ENCODE peak calls at places on chromosomes 4 and X, in ten cellular contexts. One of them, this sample, is unnamed.

GRCh38 chr4:26992657-26993361 is 132.2 kb downstream of the STIM2 start:
- DNase-seq in ACHN: no peak
- DNase-seq in non-pigmented ciliary epithelial cell: peak; percentile 58
- DNase-seq in mesendoderm: no peak
- DNase-seq in EH: no peak
- DNase-seq in testis: peak; percentile 74
- DNase-seq in stimulated activated CD8-positive, alpha-beta memory T cell treated with anti-CD3 and anti-CD28 coated beads, Interleukin-4, amount 100 ng/mL, for 1 hour: no peak
- DNase-seq in GM12865: peak; percentile 79
- DNase-seq in PC-3: no peak
- DNase-seq in endothelial cell: no peak
- DNase-seq in this sample: no peak

GRCh38 chr4:76947369-76947768 is 2.2 kb upstream of the SEPTIN11 start:
- DNase-seq in testis: no peak
- DNase-seq in PC-3: no peak
- DNase-seq in ACHN: no peak
- DNase-seq in GM12865: no peak
- DNase-seq in non-pigmented ciliary epithelial cell: no peak
- DNase-seq in stimulated activated CD8-positive, alpha-beta memory T cell treated with anti-CD3 and anti-CD28 coated beads, Interleukin-4, amount 100 ng/mL, for 1 hour: no peak
- DNase-seq in mesendoderm: peak; percentile 36
- DNase-seq in EH: peak; percentile 56
- DNase-seq in endothelial cell: no peak
- DNase-seq in this sample: no peak

GRCh38 chrX:111040377-111041017 is 55.5 kb upstream of the PAK3 start:
- DNase-seq in mesendoderm: no peak
- DNase-seq in non-pigmented ciliary epithelial cell: peak; percentile 36
- DNase-seq in ACHN: no peak
- DNase-seq in stimulated activated CD8-positive, alpha-beta memory T cell treated with anti-CD3 and anti-CD28 coated beads, Interleukin-4, amount 100 ng/mL, for 1 hour: no peak
- DNase-seq in testis: no peak
- DNase-seq in GM12865: no peak
- DNase-seq in PC-3: peak; percentile 72
- DNase-seq in EH: peak; percentile 0
- DNase-seq in endothelial cell: no peak
- DNase-seq in this sample: no peak

GRCh38 chrX:23373129-23373804 is 38.6 kb downstream of the PTCHD1 start:
- DNase-seq in mesendoderm: no peak
- DNase-seq in EH: peak; percentile 41
- DNase-seq in ACHN: peak; percentile 71
- DNase-seq in stimulated activated CD8-positive, alpha-beta memory T cell treated with anti-CD3 and anti-CD28 coated beads, Interleukin-4, amount 100 ng/mL, for 1 hour: no peak
- DNase-seq in non-pigmented ciliary epithelial cell: peak; percentile 65
- DNase-seq in GM12865: no peak
- DNase-seq in testis: no peak
- DNase-seq in PC-3: peak; percentile 58
- DNase-seq in endothelial cell: no peak
- DNase-seq in this sample: no peak

GRCh38 chr4:26163425-26164362 is 157.1 kb upstream of the RBPJ start:
- DNase-seq in GM12865: no peak
- DNase-seq in testis: no peak
- DNase-seq in endothelial cell: no peak
- DNase-seq in PC-3: no peak
- DNase-seq in stimulated activated CD8-positive, alpha-beta memory T cell treated with anti-CD3 and anti-CD28 coated beads, Interleukin-4, amount 100 ng/mL, for 1 hour: no peak
- DNase-seq in non-pigmented ciliary epithelial cell: no peak
- DNase-seq in EH: peak; percentile 42
- DNase-seq in ACHN: no peak
- DNase-seq in mesendoderm: no peak
- DNase-seq in this sample: no peak

GRCh38 chr4:33013280-33013679 is 2293.1 kb downstream of the PCDH7 start:
- DNase-seq in non-pigmented ciliary epithelial cell: no peak
- DNase-seq in ACHN: no peak
- DNase-seq in PC-3: no peak
- DNase-seq in testis: no peak
- DNase-seq in mesendoderm: no peak
- DNase-seq in EH: no peak
- DNase-seq in endothelial cell: no peak
- DNase-seq in GM12865: no peak
- DNase-seq in stimulated activated CD8-positive, alpha-beta memory T cell treated with anti-CD3 and anti-CD28 coated beads, Interleukin-4, amount 100 ng/mL, for 1 hour: no peak
- DNase-seq in this sample: no peak

GRCh38 chr4:182015893-182016292 is 227.3 kb upstream of the TENM3 start:
- DNase-seq in PC-3: no peak
- DNase-seq in testis: no peak
- DNase-seq in GM12865: peak; percentile 64
- DNase-seq in mesendoderm: no peak
- DNase-seq in ACHN: no peak
- DNase-seq in endothelial cell: no peak
- DNase-seq in EH: peak; percentile 64
- DNase-seq in stimulated activated CD8-positive, alpha-beta memory T cell treated with anti-CD3 and anti-CD28 coated beads, Interleukin-4, amount 100 ng/mL, for 1 hour: no peak
- DNase-seq in non-pigmented ciliary epithelial cell: peak; percentile 24
- DNase-seq in this sample: no peak

GRCh38 chrX:3345281-3346081 is 971 bp downstream of the MXRA5 start:
- DNase-seq in stimulated activated CD8-positive, alpha-beta memory T cell treated with anti-CD3 and anti-CD28 coated beads, Interleukin-4, amount 100 ng/mL, for 1 hour: no peak
- DNase-seq in mesendoderm: peak; percentile 78
- DNase-seq in endothelial cell: peak; percentile 41
- DNase-seq in PC-3: no peak
- DNase-seq in ACHN: peak; percentile 5
- DNase-seq in testis: peak; percentile 40
- DNase-seq in EH: peak; percentile 73
- DNase-seq in non-pigmented ciliary epithelial cell: no peak
- DNase-seq in GM12865: no peak
- DNase-seq in this sample: no peak

GRCh38 chrX:123184858-123185251 is 777 bp downstream of the GRIA3 start:
- DNase-seq in non-pigmented ciliary epithelial cell: no peak
- DNase-seq in endothelial cell: peak; percentile 9
- DNase-seq in EH: peak; percentile 54
- DNase-seq in GM12865: no peak
- DNase-seq in ACHN: peak; percentile 14
- DNase-seq in stimulated activated CD8-positive, alpha-beta memory T cell treated with anti-CD3 and anti-CD28 coated beads, Interleukin-4, amount 100 ng/mL, for 1 hour: no peak
- DNase-seq in testis: peak; percentile 16
- DNase-seq in mesendoderm: peak; percentile 18
- DNase-seq in PC-3: no peak
- DNase-seq in this sample: no peak

GRCh38 chr4:159006202-159006601 is 96.7 kb upstream of the RAPGEF2 start:
- DNase-seq in endothelial cell: no peak
- DNase-seq in ACHN: no peak
- DNase-seq in EH: peak; percentile 52
- DNase-seq in GM12865: no peak
- DNase-seq in stimulated activated CD8-positive, alpha-beta memory T cell treated with anti-CD3 and anti-CD28 coated beads, Interleukin-4, amount 100 ng/mL, for 1 hour: no peak
- DNase-seq in PC-3: peak; percentile 86
- DNase-seq in non-pigmented ciliary epithelial cell: no peak
- DNase-seq in mesendoderm: no peak
- DNase-seq in testis: no peak
- DNase-seq in this sample: no peak

GRCh38 chr4:154507170-154507569 is 15.6 kb upstream of the DCHS2 start:
- DNase-seq in EH: no peak
- DNase-seq in ACHN: no peak
- DNase-seq in mesendoderm: peak; percentile 39
- DNase-seq in GM12865: no peak
- DNase-seq in endothelial cell: no peak
- DNase-seq in testis: no peak
- DNase-seq in non-pigmented ciliary epithelial cell: no peak
- DNase-seq in stimulated activated CD8-positive, alpha-beta memory T cell treated with anti-CD3 and anti-CD28 coated beads, Interleukin-4, amount 100 ng/mL, for 1 hour: no peak
- DNase-seq in PC-3: peak; percentile 82
- DNase-seq in this sample: no peak

GRCh38 chrX:5051831-5052491 is 1176.7 kb downstream of the NLGN4X start:
- DNase-seq in GM12865: no peak
- DNase-seq in EH: peak; percentile 56
- DNase-seq in PC-3: peak; percentile 95
- DNase-seq in ACHN: peak; percentile 83
- DNase-seq in stimulated activated CD8-positive, alpha-beta memory T cell treated with anti-CD3 and anti-CD28 coated beads, Interleukin-4, amount 100 ng/mL, for 1 hour: no peak
- DNase-seq in mesendoderm: peak; percentile 42
- DNase-seq in non-pigmented ciliary epithelial cell: peak; percentile 79
- DNase-seq in endothelial cell: peak; percentile 3
- DNase-seq in testis: peak; percentile 89
- DNase-seq in this sample: no peak

GRCh38 chr4:166903408-166903807 is 330.9 kb downstream of the SPOCK3 start:
- DNase-seq in EH: no peak
- DNase-seq in ACHN: no peak
- DNase-seq in testis: no peak
- DNase-seq in endothelial cell: no peak
- DNase-seq in GM12865: peak; percentile 47
- DNase-seq in mesendoderm: no peak
- DNase-seq in PC-3: no peak
- DNase-seq in stimulated activated CD8-positive, alpha-beta memory T cell treated with anti-CD3 and anti-CD28 coated beads, Interleukin-4, amount 100 ng/mL, for 1 hour: no peak
- DNase-seq in non-pigmented ciliary epithelial cell: no peak
- DNase-seq in this sample: no peak

GRCh38 chrX:107829880-107830279 is 4.2 kb downstream of the MID2 start:
- DNase-seq in EH: no peak
- DNase-seq in stimulated activated CD8-positive, alpha-beta memory T cell treated with anti-CD3 and anti-CD28 coated beads, Interleukin-4, amount 100 ng/mL, for 1 hour: no peak
- DNase-seq in ACHN: no peak
- DNase-seq in testis: no peak
- DNase-seq in mesendoderm: no peak
- DNase-seq in non-pigmented ciliary epithelial cell: no peak
- DNase-seq in endothelial cell: no peak
- DNase-seq in GM12865: no peak
- DNase-seq in PC-3: no peak
- DNase-seq in this sample: no peak

GRCh38 chr4:8319061-8319460 is 49.5 kb downstream of the HTRA3 start:
- DNase-seq in EH: no peak
- DNase-seq in testis: no peak
- DNase-seq in GM12865: no peak
- DNase-seq in PC-3: no peak
- DNase-seq in non-pigmented ciliary epithelial cell: no peak
- DNase-seq in stimulated activated CD8-positive, alpha-beta memory T cell treated with anti-CD3 and anti-CD28 coated beads, Interleukin-4, amount 100 ng/mL, for 1 hour: no peak
- DNase-seq in endothelial cell: no peak
- DNase-seq in mesendoderm: no peak
- DNase-seq in ACHN: no peak
- DNase-seq in this sample: no peak

GRCh38 chrX:131792789-131793462 is 230.2 kb upstream of the STK26 start:
- DNase-seq in ACHN: no peak
- DNase-seq in EH: peak; percentile 3
- DNase-seq in stimulated activated CD8-positive, alpha-beta memory T cell treated with anti-CD3 and anti-CD28 coated beads, Interleukin-4, amount 100 ng/mL, for 1 hour: no peak
- DNase-seq in mesendoderm: peak; percentile 18
- DNase-seq in testis: no peak
- DNase-seq in non-pigmented ciliary epithelial cell: no peak
- DNase-seq in GM12865: peak; percentile 65
- DNase-seq in endothelial cell: peak; percentile 4
- DNase-seq in PC-3: peak; percentile 43
- DNase-seq in this sample: no peak

GRCh38 chr4:32025840-32026459 is 1305.8 kb downstream of the PCDH7 start:
- DNase-seq in EH: no peak
- DNase-seq in GM12865: no peak
- DNase-seq in non-pigmented ciliary epithelial cell: no peak
- DNase-seq in stimulated activated CD8-positive, alpha-beta memory T cell treated with anti-CD3 and anti-CD28 coated beads, Interleukin-4, amount 100 ng/mL, for 1 hour: no peak
- DNase-seq in testis: no peak
- DNase-seq in mesendoderm: peak; percentile 75
- DNase-seq in PC-3: peak; percentile 51
- DNase-seq in ACHN: peak; percentile 91
- DNase-seq in endothelial cell: no peak
- DNase-seq in this sample: no peak